ENCODE peak calls at places on chromosomes 2 and 18, in five cellular contexts. S, B, T, N and F are unnamed samples.

GRCh38 chr18:43017622-43018021 is 97.9 kb downstream of the RIT2 start:
- DNase-seq in S (no peak), B (no peak), T (no peak), N (no peak), F (no peak)

GRCh38 chr2:208006325-208006724 is 19.0 kb downstream of the PLEKHM3 start:
- DNase-seq in S (no peak), B (no peak), T (no peak), N (no peak), F (no peak)

GRCh38 chr2:128452536-128453530 is 134.2 kb upstream of the HS6ST1 start:
- DNase-seq in S (no peak), B (no peak), T (no peak), N (no peak), F (no peak)

GRCh38 chr18:37663446-37663845 is 97.8 kb upstream of the CELF4 start:
- DNase-seq in S (no peak), B (no peak), T (no peak), N (no peak), F (no peak)

GRCh38 chr18:13376841-13377351 is 158.3 kb downstream of the LDLRAD4 start:
- DNase-seq in S (no peak), B (no peak), T (no peak), N (no peak), F (no peak)

GRCh38 chr2:112591413-112591812 is 7.0 kb downstream of the CHCHD5 start:
- DNase-seq in S (no peak), B (no peak), T (no peak), N (no peak), F (no peak)

GRCh38 chr2:182897137-182897536 is 30.7 kb upstream of the FRZB start:
- DNase-seq in S (peak), B (no peak), T (no peak), N (no peak), F (peak)

GRCh38 chr2:159706385-159706980 is 5.8 kb upstream of the MARCHF7 start:
- DNase-seq in S (no peak), B (no peak), T (no peak), N (no peak), F (peak)

GRCh38 chr2:33086400-33087015 is 139.8 kb downstream of the LTBP1 start:
- DNase-seq in S (peak), B (no peak), T (no peak), N (no peak), F (no peak)

GRCh38 chr18:73923866-73924265 is 223.8 kb downstream of the FBXO15 start:
- DNase-seq in S (no peak), B (no peak), T (no peak), N (peak), F (peak)

DNA sequence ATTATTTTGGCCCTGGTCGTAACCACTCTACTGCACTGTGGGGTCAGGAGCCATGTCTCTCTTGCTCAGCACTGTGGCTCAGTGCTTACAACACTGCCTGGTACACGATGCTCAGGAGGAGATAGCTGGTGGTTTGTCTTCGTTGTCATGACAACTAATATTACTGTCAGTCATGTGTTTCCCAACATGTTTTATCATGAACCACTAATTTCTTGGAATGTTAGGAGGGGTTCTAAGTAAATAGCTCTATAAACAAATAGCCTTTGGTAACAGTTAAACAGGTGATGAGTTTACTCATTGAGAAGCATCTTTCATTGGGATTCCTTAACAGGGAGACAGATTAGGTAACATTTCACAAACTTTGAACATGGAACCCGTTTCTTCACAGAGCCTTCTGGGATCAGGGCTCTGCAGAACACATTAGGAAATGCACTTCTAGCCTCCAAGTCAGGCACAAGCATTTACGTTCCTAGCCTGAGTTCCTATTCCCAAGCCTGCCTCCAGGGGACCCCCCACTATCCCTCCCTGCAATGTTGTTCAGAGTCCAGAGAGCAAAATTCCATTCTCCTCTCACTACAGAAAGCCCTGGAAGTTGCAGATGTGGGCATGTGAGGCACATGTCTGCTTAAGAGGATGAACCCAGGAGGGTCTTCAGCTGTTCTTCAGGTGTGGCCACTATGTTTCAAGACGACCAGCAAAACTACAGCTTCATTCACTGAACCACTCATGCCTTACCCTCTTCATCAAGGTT is 6.4 kb upstream of the RBM44 start:
- DNase-seq in S (no peak), B (no peak), T (no peak), N (no peak), F (peak)
- TF ChIP-seq CTCF in S (peak), B (no peak), T (peak), N (no peak), F (peak)

GRCh38 chr2:47265158-47265557 is 110.0 kb upstream of the STPG4 start:
- DNase-seq in S (no peak), B (no peak), T (no peak), N (no peak), F (no peak)

GRCh38 chr2:47266939-47267338 is 111.8 kb upstream of the STPG4 start:
- DNase-seq in S (no peak), B (no peak), T (no peak), N (no peak), F (no peak)

GRCh38 chr2:47265751-47266231 is 110.7 kb upstream of the STPG4 start:
- DNase-seq in S (no peak), B (no peak), T (no peak), N (no peak), F (no peak)

GRCh38 chr2:47269316-47270232 is 114.5 kb upstream of the STPG4 start:
- DNase-seq in S (peak), B (no peak), T (no peak), N (peak), F (peak)

DNA sequence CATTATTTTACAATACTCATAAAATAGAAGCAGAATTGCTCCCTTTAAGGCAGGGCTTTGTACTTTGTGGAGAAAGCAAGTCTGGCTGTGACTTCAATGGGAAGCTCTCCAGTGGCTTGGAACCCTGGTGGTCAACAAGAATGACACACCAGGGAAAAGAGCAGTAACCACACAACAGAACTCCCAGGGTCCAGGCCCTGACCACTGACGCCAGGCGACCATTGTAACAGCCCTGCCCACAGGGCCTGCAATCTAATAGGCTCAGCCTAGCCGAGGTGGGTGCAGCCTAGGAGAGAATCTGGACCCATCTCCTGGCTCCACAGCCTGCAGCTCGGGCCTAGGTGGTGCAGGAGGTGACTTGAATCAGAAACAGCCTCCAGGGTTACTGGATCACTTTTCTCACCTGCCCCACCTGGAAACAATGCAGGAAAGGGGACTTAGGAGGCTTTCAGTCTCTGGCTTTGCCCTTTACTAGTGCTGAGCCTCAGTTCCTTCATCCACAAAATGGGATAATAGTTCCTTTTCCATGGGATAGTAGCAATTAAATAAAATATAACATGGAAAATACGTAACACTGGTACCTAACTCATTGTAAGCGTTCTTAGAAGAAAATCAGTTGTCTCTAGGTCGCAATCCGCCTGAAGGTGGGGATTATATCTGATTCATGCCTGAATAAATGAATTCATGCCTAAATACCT is 112.4 kb upstream of the STPG4 start:
- DNase-seq in S (no peak), B (no peak), T (no peak), N (no peak), F (no peak)
- TF ChIP-seq CTCF in S (peak), B (no peak), T (no peak), N (no peak), F (no peak)

DNA sequence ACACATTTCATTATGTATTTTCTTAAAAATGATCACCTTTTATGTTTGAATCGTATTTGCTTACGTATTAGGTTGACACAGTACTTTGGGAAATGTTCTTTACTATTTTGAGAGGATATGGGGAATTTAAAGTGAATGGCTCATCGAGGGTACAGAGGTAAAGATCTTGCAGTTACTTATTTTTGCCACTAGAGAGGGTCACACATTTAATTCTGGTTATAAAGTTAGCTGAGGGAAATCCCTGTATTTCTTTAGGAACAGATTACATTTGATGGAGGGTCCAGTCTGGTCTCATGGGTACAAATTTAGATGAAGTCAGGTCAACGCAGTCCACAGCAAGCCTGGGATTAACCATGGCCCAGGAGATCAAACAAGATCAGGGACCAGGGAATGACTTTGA is 24.5 kb downstream of the DYNC2LI1 start:
- DNase-seq in S (no peak), B (no peak), T (no peak), N (no peak), F (no peak)
- TF ChIP-seq CTCF in S (no peak), B (no peak), T (peak), N (peak), F (no peak)

GRCh38 chr18:32934201-32934600 is 161.4 kb upstream of the KLHL14 start:
- DNase-seq in S (no peak), B (no peak), T (no peak), N (no peak), F (no peak)

GRCh38 chr18:32929213-32929612 is 156.4 kb upstream of the KLHL14 start:
- DNase-seq in S (no peak), B (no peak), T (no peak), N (no peak), F (no peak)

DNA sequence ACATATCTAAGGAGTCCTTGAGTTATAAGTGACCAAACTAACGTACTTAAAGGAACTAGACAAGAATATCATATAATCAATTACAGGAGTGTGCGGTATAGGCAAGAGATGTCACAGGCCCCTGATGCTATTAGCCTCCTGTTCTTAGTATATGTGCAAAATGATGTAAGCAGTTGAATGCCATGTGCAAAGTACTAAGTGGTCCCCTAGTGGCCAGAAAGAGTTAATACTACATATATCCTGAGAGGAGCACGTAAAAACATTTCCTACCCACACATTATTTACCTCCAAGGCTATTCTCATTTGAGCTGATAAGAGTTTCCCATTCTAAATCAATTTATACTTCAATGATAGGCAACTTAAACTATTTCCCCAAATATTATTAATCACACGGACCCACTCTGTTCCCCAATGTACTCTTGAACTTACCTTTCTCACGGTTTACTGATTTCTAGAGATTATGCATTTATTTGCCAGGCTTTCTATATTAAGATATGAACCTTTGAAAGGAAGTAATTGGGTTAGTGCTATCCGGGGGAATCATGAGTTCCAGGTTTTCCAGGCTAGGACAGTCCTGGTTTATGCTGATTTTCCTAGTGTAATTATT is 158.0 kb upstream of the KLHL14 start:
- DNase-seq in S (no peak), B (no peak), T (no peak), N (no peak), F (peak)
- TF ChIP-seq CTCF in S (peak), B (peak), T (peak), N (peak), F (peak)

GRCh38 chr18:46464926-46465655 is 191.9 kb downstream of the LOXHD1 start:
- DNase-seq in S (no peak), B (no peak), T (no peak), N (no peak), F (no peak)
- TF ChIP-seq CTCF in S (peak), B (no peak), T (peak), N (peak), F (peak)

GRCh38 chr18:56789004-56789888 is 138.1 kb downstream of the WDR7 start:
- DNase-seq in S (peak), B (no peak), T (no peak), N (no peak), F (peak)
- TF ChIP-seq CTCF in S (peak), B (no peak), T (peak), N (peak), F (peak)

GRCh38 chr18:55779711-55780590 is 192.0 kb upstream of the TCF4 start:
- DNase-seq in S (no peak), B (peak), T (peak), N (no peak), F (no peak)
- TF ChIP-seq CTCF in S (no peak), B (no peak), T (peak), N (no peak), F (peak)

GRCh38 chr2:85840091-85840490 is 48.7 kb downstream of the ST3GAL5 start:
- DNase-seq in S (no peak), B (no peak), T (no peak), N (no peak), F (no peak)

GRCh38 chr2:85846411-85846810 is 42.4 kb downstream of the ST3GAL5 start:
- DNase-seq in S (peak), B (no peak), T (no peak), N (peak), F (peak)

GRCh38 chr2:85844486-85844885 is 44.3 kb downstream of the ST3GAL5 start:
- DNase-seq in S (no peak), B (no peak), T (no peak), N (no peak), F (peak)

GRCh38 chr2:85847051-85847588 is 41.7 kb downstream of the ST3GAL5 start:
- DNase-seq in S (no peak), B (no peak), T (no peak), N (no peak), F (no peak)

GRCh38 chr2:85843543-85843942 is 45.2 kb downstream of the ST3GAL5 start:
- DNase-seq in S (no peak), B (no peak), T (no peak), N (no peak), F (peak)
- TF ChIP-seq CTCF in S (peak), B (peak), T (peak), N (peak), F (peak)